ENCODE peak calls at places on chromosomes 2 and 18, in eight cellular contexts. H, A, O, C, F, N, V and R are unnamed samples.

GRCh38 chr18:47949197-47949596 is 18.7 kb upstream of the SMAD2 start:
- DNase-seq in H (no peak), A (no peak), O (no peak), C (no peak), F (no peak), N (no peak), V (no peak), R (no peak)

GRCh38 chr2:159229476-159230144 is 56.9 kb downstream of the WDSUB1 start:
- DNase-seq in H (no peak), A (no peak), O (no peak), C (no peak), F (no peak), N (no peak), V (no peak), R (no peak)

GRCh38 chr18:50558157-50558556 is 1.7 kb upstream of the MAPK4 start:
- DNase-seq in H (no peak), A (no peak), O (no peak), C (no peak), F (no peak), N (no peak), V (no peak), R (no peak)

GRCh38 chr18:53799134-53799533 is 425.3 kb downstream of the MBD2 start:
- DNase-seq in H (no peak), A (no peak), O (peak), C (no peak), F (no peak), N (no peak), V (no peak), R (no peak)

GRCh38 chr2:127479219-127479825 is 47.0 kb downstream of the IWS1 start:
- DNase-seq in H (peak), A (peak), O (peak), C (peak), F (no peak), N (no peak), V (peak), R (peak)

GRCh38 chr2:9095690-9096089 is 92.2 kb upstream of the MBOAT2 start:
- DNase-seq in H (no peak), A (no peak), O (no peak), C (no peak), F (peak), N (no peak), V (no peak), R (no peak)

GRCh38 chr18:2223859-2224258 is 347.4 kb downstream of the METTL4 start:
- DNase-seq in H (peak), A (peak), O (peak), C (peak), F (no peak), N (no peak), V (peak), R (no peak)

GRCh38 chr2:101850450-101850849 is 141.3 kb upstream of the IL1R2 start:
- DNase-seq in H (no peak), A (no peak), O (no peak), C (no peak), F (no peak), N (no peak), V (no peak), R (no peak)

GRCh38 chr2:48398285-48399135 is 131.4 kb upstream of the STON1 start:
- DNase-seq in H (peak), A (no peak), O (no peak), C (peak), F (peak), N (no peak), V (no peak), R (no peak)

GRCh38 chr2:9249036-9249800 is 42.6 kb downstream of the ASAP2 start:
- DNase-seq in H (peak), A (no peak), O (no peak), C (no peak), F (no peak), N (no peak), V (no peak), R (no peak)

GRCh38 chr2:63050186-63050915 is at the start of gene OTX1:
- DNase-seq in H (peak), A (no peak), O (peak), C (peak), F (no peak), N (peak), V (peak), R (no peak)

GRCh38 chr18:32289480-32290075 is 99.7 kb downstream of the MEP1B start:
- DNase-seq in H (peak), A (no peak), O (peak), C (peak), F (no peak), N (no peak), V (peak), R (no peak)

GRCh38 chr2:1795842-1796580 is 51.7 kb upstream of the PXDN start:
- DNase-seq in H (no peak), A (no peak), O (no peak), C (no peak), F (no peak), N (no peak), V (no peak), R (no peak)

GRCh38 chr2:43526994-43527393 is 68.8 kb downstream of the THADA start:
- DNase-seq in H (no peak), A (no peak), O (no peak), C (no peak), F (no peak), N (no peak), V (no peak), R (no peak)

GRCh38 chr2:119293254-119293653 is 69.6 kb downstream of the STEAP3 start:
- DNase-seq in H (no peak), A (no peak), O (no peak), C (no peak), F (no peak), N (no peak), V (no peak), R (no peak)

GRCh38 chr2:208929489-208929864 is 494.4 kb upstream of the MAP2 start:
- DNase-seq in H (no peak), A (no peak), O (peak), C (no peak), F (no peak), N (no peak), V (no peak), R (peak)

GRCh38 chr2:31598694-31599093 is 18.0 kb upstream of the SRD5A2 start:
- DNase-seq in H (no peak), A (no peak), O (no peak), C (no peak), F (no peak), N (no peak), V (no peak), R (no peak)

GRCh38 chr2:135963841-135964240 is 21.6 kb downstream of the DARS1 start:
- DNase-seq in H (no peak), A (no peak), O (no peak), C (no peak), F (no peak), N (no peak), V (no peak), R (no peak)

GRCh38 chr2:15582645-15583340 is 8.9 kb upstream of the DDX1 start:
- DNase-seq in H (no peak), A (no peak), O (no peak), C (no peak), F (no peak), N (no peak), V (no peak), R (no peak)

GRCh38 chr2:197414515-197414914 is 20.3 kb downstream of the SF3B1 start:
- DNase-seq in H (no peak), A (no peak), O (no peak), C (no peak), F (no peak), N (no peak), V (no peak), R (no peak)